ENCODE peak calls at places on chromosomes 16 and 17, in four cellular contexts. J is sigmoid colon, U is transverse colon, T is GM12878. O is an unnamed sample.

GRCh38 chr17:57723427-57724037 is 21.6 kb downstream of the CCDC182 start:
- DNase-seq in U (no peak), T (no peak), J (no peak), O (no peak)

GRCh38 chr17:77320501-77321256 is 179.9 kb downstream of the SEC14L1 start:
- DNase-seq in U (peak; percentile 29), T (peak; percentile 85), J (peak; percentile 82), O (no peak)

GRCh38 chr16:68234188-68235104 is 1.5 kb downstream of the ESRP2 start:
- DNase-seq in U (peak; percentile 97), T (no peak), J (peak; percentile 67), O (no peak)

GRCh38 chr17:49193513-49194296 is 16.7 kb downstream of the GNGT2 start:
- DNase-seq in T (peak; percentile 98), U (peak; percentile 70), J (peak; percentile 85), O (no peak)

GRCh38 chr17:61314368-61315078 is 85.1 kb upstream of the TBX2 start:
- DNase-seq in U (no peak), T (no peak), J (no peak), O (no peak)

GRCh38 chr17:55323518-55324295 is 58.9 kb downstream of the HLF start:
- DNase-seq in J (no peak), T (no peak), U (no peak), O (no peak)

GRCh38 chr16:3576211-3576610 is 992 bp downstream of the NLRC3 start:
- DNase-seq in J (no peak), U (no peak), T (no peak), O (no peak)

GRCh38 chr17:488993-489757 is 136.6 kb upstream of the RPH3AL start:
- DNase-seq in J (no peak), U (no peak), T (no peak), O (no peak)

GRCh38 chr16:27289669-27290068 is 21.1 kb upstream of the NSMCE1 start:
- DNase-seq in T (no peak), J (no peak), U (no peak), O (no peak)

GRCh38 chr17:46736100-46736499 is 82.4 kb downstream of the WNT3 start:
- DNase-seq in T (peak; percentile 3), J (no peak), U (no peak), O (no peak)

GRCh38 chr16:1817716-1818115 is 8.9 kb downstream of the HAGH start:
- DNase-seq in J (no peak), U (no peak), T (no peak), O (no peak)

GRCh38 chr16:78210305-78210704 is 110.9 kb downstream of the WWOX start:
- DNase-seq in U (no peak), T (no peak), J (no peak), O (peak; percentile 47)

GRCh38 chr17:8053600-8053999 is 14.7 kb downstream of the ALOX15B start:
- DNase-seq in J (peak; percentile 20), U (no peak), T (no peak), O (no peak)

GRCh38 chr17:29368926-29369325 is 21.2 kb upstream of the TAOK1 start:
- DNase-seq in J (no peak), T (no peak), U (no peak), O (no peak)

DNA sequence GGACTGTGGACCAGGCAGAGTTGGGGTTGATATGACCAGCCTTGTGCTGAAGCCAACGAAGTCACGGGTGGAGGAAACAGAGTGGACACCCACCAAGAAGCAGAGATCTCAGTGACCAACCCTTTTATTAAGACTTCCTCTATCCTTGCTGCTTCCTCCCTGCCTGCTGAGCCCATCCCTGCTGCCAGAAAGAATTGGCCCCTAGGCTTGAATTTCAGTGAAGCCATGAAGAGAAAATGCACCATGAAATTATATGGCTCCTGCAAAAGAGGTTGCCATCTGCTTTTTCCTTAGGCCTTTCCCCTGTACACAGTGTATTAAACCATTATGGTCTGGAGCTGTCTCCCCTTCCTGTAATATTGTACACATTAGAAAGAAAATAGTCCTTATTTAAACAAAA is 246.7 kb downstream of the HS3ST3B1 start:
- DNase-seq in J (no peak), T (no peak), U (no peak), O (no peak)
- TF ChIP-seq EP300 in J (no peak), T (no peak), U (no peak), O (no peak)

GRCh38 chr16:187330-187729 is 7.1 kb downstream of the HBQ1 start:
- DNase-seq in T (no peak), J (no peak), U (no peak), O (no peak)

GRCh38 chr16:185213-185612 is 5.0 kb downstream of the HBQ1 start:
- DNase-seq in J (no peak), T (no peak), U (no peak), O (no peak)

GRCh38 chr16:188674-189073 is 8.4 kb downstream of the HBQ1 start:
- DNase-seq in J (no peak), T (no peak), U (no peak), O (no peak)

GRCh38 chr16:183005-183404 is 2.7 kb downstream of the HBQ1 start:
- DNase-seq in T (no peak), U (no peak), J (no peak), O (no peak)

DNA sequence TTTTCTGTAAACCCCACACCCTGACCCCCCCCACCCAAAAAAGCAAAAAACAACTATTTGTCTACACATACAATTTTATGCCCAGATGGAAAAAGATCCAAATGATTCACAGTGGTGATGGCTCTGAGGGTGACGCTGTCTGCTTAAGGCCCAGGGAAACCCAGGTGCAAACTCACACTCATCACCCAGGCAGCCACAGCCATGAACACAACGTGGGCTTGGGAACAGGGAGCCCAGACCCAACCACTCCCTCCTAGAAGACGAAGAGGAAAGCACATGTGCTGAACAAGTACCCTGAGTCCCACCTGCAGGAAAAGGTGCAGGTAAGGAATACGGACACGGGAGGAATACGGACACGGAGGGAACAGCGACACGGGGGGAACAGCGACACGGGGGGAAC is 5.4 kb downstream of the HBQ1 start:
- DNase-seq in T (no peak), U (no peak), J (no peak), O (no peak)
- TF ChIP-seq POLR2A in T (no peak), U (no peak), J (no peak), O (no peak)

GRCh38 chr16:10647721-10648296 is 46.9 kb downstream of the TEKT5 start:
- DNase-seq in J (no peak), T (no peak), U (no peak), O (no peak)
- TF ChIP-seq EP300 in J (no peak), T (no peak), U (no peak), O (no peak)

DNA sequence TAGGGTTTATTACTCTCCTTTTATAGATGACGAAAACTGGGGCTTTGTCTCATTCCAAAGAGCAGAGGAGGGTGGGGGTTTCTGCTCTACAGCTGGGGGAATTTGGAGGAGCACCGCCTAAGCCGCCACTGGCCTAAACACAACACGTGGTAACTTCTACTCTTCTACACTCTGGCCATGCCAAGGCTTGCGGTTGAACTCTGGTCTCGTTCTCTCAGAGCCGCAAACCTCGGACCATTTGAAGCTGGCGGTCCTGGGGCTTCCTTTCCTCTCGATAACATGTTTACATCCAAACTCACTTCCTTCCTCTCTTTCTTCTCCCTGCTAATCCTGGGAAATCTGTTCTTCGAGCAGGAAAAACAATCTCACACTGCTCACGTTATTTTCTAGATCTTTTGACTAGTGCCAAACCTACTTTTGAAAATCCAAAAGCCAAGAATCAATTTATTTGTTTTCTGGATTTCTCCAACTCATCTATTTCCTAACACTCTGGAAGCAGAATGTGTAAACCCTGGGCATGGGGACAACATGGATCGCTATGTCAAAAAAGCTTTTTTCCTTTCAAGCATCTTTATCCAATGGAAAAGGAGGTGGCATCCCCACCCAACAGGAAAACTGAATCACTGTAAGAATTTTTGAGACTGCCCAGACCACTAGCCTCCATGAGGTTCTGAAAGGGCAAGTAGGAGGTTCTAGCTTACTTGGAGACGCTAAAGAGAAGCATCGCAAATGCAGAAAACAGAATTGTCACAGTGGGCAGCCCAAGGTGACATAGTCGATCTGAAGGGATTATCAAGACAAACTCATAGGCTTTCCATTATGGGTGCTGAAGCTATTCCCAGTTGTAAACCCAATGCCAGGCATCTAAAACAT is 13.6 kb upstream of the EEF2K start:
- DNase-seq in J (peak; percentile 96), U (peak; percentile 86), T (peak; percentile 85), O (peak; percentile 97)
- TF ChIP-seq POLR2A in J (no peak), U (peak; percentile 15), T (no peak), O (no peak)

DNA sequence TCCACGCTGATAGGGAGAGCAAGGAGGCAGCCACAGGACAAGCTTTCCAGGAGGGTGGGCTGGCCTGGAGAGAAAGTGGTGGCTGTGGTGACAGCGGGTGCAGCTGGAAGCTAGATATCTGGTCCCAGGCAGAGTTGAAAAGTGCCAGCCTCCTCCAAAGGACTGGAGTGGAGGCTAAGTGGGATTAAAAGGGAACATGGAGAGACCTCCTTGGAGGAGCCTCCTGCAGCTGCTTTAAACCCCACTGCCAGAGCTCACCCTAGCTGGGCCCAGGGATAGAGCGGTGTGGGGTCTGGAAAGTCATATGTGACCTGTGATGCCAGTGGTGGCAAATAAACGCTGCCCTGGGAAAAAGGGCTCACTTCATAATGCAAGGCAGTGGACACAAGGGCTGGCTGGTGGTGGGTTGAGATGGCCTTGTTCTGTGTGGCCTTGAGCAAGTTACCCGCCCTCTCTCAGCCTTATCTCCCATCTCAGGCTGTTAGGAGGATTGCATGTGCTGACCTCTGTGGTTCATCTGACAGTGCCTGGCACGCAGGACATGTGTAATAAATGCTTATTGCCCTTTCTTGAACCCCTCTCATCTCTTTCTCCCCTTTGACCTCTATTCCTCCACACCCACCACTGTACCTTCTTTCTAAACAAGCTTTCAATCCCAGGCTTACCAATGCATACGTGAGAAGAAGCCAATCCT is 61.0 kb upstream of the LGALS9 start:
- DNase-seq in U (peak; percentile 23), T (no peak), J (no peak), O (no peak)
- TF ChIP-seq EP300 in U (no peak), T (no peak), J (no peak), O (no peak)

GRCh38 chr16:56608876-56609462 is 585 bp downstream of the MT2A start:
- DNase-seq in J (no peak), T (no peak), U (no peak), O (no peak)

GRCh38 chr16:56606071-56606687 is 2.2 kb upstream of the MT2A start:
- DNase-seq in T (no peak), U (no peak), J (peak; percentile 85), O (no peak)

GRCh38 chr16:56608043-56608875 is at the start of gene MT2A:
- DNase-seq in T (no peak), J (peak; percentile 98), U (peak; percentile 96), O (peak; percentile 98)

GRCh38 chr16:56606688-56607618 is 1.4 kb upstream of the MT2A start:
- DNase-seq in U (peak; percentile 67), T (no peak), J (peak; percentile 95), O (peak; percentile 96)

DNA sequence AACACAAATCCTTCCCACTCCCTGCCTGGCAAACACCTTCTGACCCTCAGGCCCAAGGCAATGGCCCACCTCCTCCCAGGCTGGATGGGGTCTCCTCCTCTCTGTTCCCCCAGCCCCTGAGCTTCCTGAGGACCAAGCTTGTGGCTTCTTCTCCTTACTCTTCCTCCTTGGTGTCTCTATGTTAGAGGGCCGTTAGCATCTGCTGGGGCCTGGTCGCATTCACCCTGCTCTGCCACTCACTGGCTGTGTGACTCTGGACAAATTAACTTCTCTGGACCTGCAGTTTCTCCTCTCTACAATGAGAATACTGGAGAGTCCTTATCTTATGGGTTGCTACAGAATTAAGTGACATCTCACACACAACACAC is 725 bp upstream of the MT2A start:
- DNase-seq in J (no peak), T (no peak), U (no peak), O (no peak)
- TF ChIP-seq POLR2A in J (no peak), T (no peak), U (no peak), O (no peak)